ENCODE peak calls at places on chromosomes 13 and 19, in nine cellular contexts. U is heart right ventricle; F is CD4-positive, alpha-beta T cell; C is breast epithelium; Z is hepatocyte; Q is aorta; Y is upper lobe of left lung; H is fibroblast of lung; M is AG04450. S is an unnamed sample.

GRCh38 chr19:21568816-21569496 is 63.6 kb downstream of the ZNF429 start:
- DNase-seq in U (peak), Y (peak), H (peak), C (peak), F (peak), M (no peak), Q (peak), Z (no peak), S (no peak)

GRCh38 chr19:29841209-29841558 is 29.4 kb downstream of the CCNE1 start:
- DNase-seq in U (no peak), Y (no peak), Z (no peak), F (no peak), Q (no peak), H (no peak), M (no peak), C (no peak), S (no peak)

GRCh38 chr19:42289556-42290041 is 12.3 kb upstream of the PRR19 start:
- DNase-seq in Q (no peak), U (no peak), M (no peak), H (no peak), Z (no peak), F (no peak), Y (no peak), C (no peak), S (no peak)

GRCh38 chr19:41936416-41936850 is 8.2 kb upstream of the ERFL start:
- DNase-seq in M (no peak), H (no peak), Y (no peak), C (no peak), Q (no peak), F (no peak), Z (no peak), U (no peak), S (no peak)

GRCh38 chr19:5801796-5802616 is 2.9 kb upstream of the NRTN start:
- DNase-seq in H (peak), Y (no peak), Q (peak), Z (peak), C (no peak), F (no peak), M (no peak), U (no peak), S (no peak)

GRCh38 chr13:42113478-42113877 is 65.0 kb downstream of the DGKH start:
- DNase-seq in C (no peak), Z (no peak), M (no peak), H (no peak), Q (no peak), F (no peak), U (no peak), Y (no peak), S (no peak)

GRCh38 chr19:33207903-33208302 is 13.8 kb downstream of the LRP3 start:
- DNase-seq in M (no peak), Z (no peak), C (no peak), Y (no peak), Q (no peak), F (no peak), U (no peak), H (no peak), S (no peak)

GRCh38 chr13:29006359-29006850 is 186.3 kb downstream of the MTUS2 start:
- DNase-seq in Y (no peak), H (no peak), C (no peak), Z (no peak), Q (no peak), F (no peak), U (no peak), M (no peak), S (no peak)

GRCh38 chr13:92727118-92727517 is 499.5 kb upstream of the GPC6 start:
- DNase-seq in F (no peak), Y (no peak), C (no peak), Z (no peak), H (peak), U (no peak), M (no peak), Q (no peak), S (no peak)

GRCh38 chr13:99655351-99656091 is 154.2 kb downstream of the TM9SF2 start:
- DNase-seq in Q (no peak), Z (peak), Y (no peak), U (no peak), C (no peak), H (no peak), M (no peak), F (no peak), S (no peak)

GRCh38 chr19:782195-783043 is 14.8 kb upstream of the PTBP1 start:
- DNase-seq in U (no peak), M (no peak), F (no peak), Q (no peak), Z (peak), C (no peak), H (peak), Y (no peak), S (no peak)

GRCh38 chr13:86569974-86570373 is 770.8 kb upstream of the SLITRK6 start:
- DNase-seq in F (no peak), H (no peak), Y (no peak), U (no peak), Z (no peak), C (no peak), M (no peak), Q (no peak), S (no peak)

GRCh38 chr13:86569119-86569518 is 769.9 kb upstream of the SLITRK6 start:
- DNase-seq in Y (no peak), U (no peak), M (no peak), C (no peak), F (no peak), H (peak), Q (no peak), Z (no peak), S (no peak)

GRCh38 chr13:86567119-86567518 is 767.9 kb upstream of the SLITRK6 start:
- DNase-seq in M (no peak), Q (no peak), Y (no peak), U (no peak), C (no peak), H (no peak), Z (peak), F (no peak), S (no peak)

GRCh38 chr13:86572115-86572514 is 772.9 kb upstream of the SLITRK6 start:
- DNase-seq in M (peak), H (peak), Q (no peak), Y (no peak), F (no peak), U (no peak), C (no peak), Z (no peak), S (no peak)
- H3K27ac ChIP-seq in M (no peak), H (no peak), Q (no peak), Y (no peak), F (no peak), U (no peak), C (no peak), Z (no peak), S (peak)

GRCh38 chr19:15227261-15227660 is 5.0 kb downstream of the EPHX3 start:
- DNase-seq in M (no peak), C (no peak), H (no peak), U (no peak), Z (no peak), Y (no peak), F (no peak), Q (no peak), S (no peak)

GRCh38 chr19:15222738-15223648 is 9.3 kb downstream of the EPHX3 start:
- DNase-seq in F (peak), U (peak), Z (peak), Y (peak), C (peak), M (peak), H (peak), Q (peak), S (no peak)

GRCh38 chr19:15218501-15218900 is 13.7 kb downstream of the EPHX3 start:
- DNase-seq in M (no peak), C (no peak), Q (no peak), U (no peak), Y (no peak), Z (no peak), H (no peak), F (no peak), S (no peak)

GRCh38 chr19:15225797-15226196 is 6.5 kb downstream of the EPHX3 start:
- DNase-seq in H (no peak), U (peak), F (no peak), Z (no peak), M (no peak), C (no peak), Y (no peak), Q (no peak), S (no peak)

DNA sequence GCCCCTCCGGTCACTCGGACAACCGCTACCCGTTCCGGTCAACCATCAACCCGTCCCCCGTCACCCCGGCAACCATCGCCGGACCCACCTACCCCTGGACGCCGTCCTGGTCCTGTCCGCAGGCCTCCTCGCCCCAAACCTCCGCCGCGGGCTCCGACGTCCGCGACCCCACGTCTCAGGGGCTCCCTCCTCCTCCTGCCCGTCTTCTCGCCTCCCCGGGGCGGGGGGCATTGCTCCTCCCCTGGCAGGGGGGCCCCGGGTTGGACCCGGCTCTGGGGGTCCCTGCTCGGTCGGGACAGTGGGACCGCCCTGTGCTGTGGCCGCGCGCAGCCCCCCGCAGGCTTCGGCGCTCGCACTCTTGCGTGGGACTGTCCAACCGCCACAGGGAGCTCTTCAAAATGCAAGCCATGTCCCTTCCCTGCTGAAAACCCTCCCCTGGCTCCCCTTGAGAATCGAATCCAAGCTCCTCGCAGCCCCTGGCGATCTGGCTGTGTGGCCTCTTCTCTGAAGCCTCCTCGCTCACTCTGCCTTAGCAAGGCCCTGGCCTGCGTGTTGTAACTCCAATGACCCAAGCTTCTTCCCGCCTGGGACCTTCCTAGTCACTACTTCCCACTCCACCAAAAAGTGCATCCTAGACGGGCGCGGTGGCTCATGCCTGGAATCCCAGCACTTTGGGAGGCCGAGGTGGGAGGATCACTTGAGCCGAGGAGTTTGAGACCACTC is 8.4 kb downstream of the EPHX3 start:
- DNase-seq in U (no peak), M (no peak), C (no peak), H (no peak), Z (no peak), Q (no peak), Y (no peak), F (no peak), S (no peak)
- H3K27ac ChIP-seq in U (peak), M (no peak), C (peak), H (peak), Z (peak), Q (no peak), Y (no peak), F (no peak), S (no peak)

DNA sequence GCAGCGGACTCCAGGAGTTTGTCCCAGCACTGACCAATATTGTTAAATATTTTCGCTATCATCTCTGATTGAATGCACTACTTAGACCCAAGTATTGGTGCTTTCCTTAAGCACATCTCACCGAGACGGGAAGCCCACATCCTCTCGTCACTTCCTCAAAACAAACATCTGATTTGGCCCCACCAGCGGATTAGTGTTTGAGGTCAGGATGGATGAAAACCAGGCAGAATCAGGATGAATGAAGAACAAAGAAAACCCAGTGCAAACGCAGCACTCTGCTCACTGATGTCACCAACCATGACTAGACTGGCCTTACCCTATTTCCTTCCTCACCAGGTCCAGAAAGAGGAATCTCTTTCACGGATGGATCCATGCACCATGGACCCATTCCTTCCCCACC is 6.0 kb downstream of the PLAUR start:
- DNase-seq in C (no peak), M (no peak), Q (peak), Z (no peak), H (no peak), F (no peak), Y (peak), U (no peak), S (no peak)
- H3K27ac ChIP-seq in C (no peak), M (no peak), Q (no peak), Z (no peak), H (no peak), F (peak), Y (peak), U (no peak), S (no peak)

GRCh38 chr13:46405457-46405856 is 18.4 kb upstream of the RUBCNL start:
- DNase-seq in M (no peak), Q (no peak), C (no peak), F (no peak), Y (no peak), H (no peak), Z (no peak), U (no peak), S (no peak)
- H3K27ac ChIP-seq in M (no peak), Q (no peak), C (no peak), F (no peak), Y (no peak), H (no peak), Z (no peak), U (no peak), S (no peak)

GRCh38 chr13:53507741-53508140 is 479.1 kb downstream of the OLFM4 start:
- DNase-seq in C (no peak), Z (no peak), F (no peak), M (no peak), Q (no peak), H (no peak), Y (no peak), U (no peak), S (no peak)

DNA sequence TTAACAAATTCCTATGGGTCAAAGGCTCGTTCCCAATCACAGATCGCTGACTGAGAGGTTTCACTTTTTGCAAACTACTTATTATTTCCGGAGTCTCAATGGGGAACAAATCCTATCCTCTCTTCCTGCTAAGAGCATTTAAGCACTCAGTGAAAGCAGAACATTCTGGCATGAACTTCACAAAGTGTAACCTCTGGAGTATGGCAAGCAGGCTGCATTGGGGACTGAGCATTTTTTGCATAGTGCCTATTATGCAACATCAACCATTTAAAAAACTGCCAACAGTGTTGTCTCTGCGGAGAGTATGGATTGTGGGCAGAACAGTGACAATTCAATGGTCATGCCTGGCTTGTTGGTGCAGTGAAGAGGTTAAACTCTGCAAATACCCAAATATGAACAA is 484.6 kb downstream of the OLFM4 start:
- DNase-seq in H (no peak), M (no peak), F (no peak), Y (no peak), Q (no peak), U (no peak), C (no peak), Z (no peak), S (no peak)
- H3K27ac ChIP-seq in H (no peak), M (no peak), F (no peak), Y (no peak), Q (no peak), U (no peak), C (no peak), Z (no peak), S (no peak)